ENCODE peak calls at places on chromosomes 13 and 19, in five cellular contexts. S is fibroblast of the aortic adventitia; M is stimulated activated CD4-positive, alpha-beta T cell treated with anti-CD3 and anti-CD28 coated beads, Interleukin-1b, Interleukin-23, amount 100 ng/mL, for 48 hours; G is Calu3; E is NCI-H1105. Y is an unnamed sample.
A peak's percentile ranks its signal among the peaks of the same experiment; 100 is the strongest.

GRCh38 chr13:21076265-21076653 is 14.9 kb upstream of the LATS2 start:
- DNase-seq in M (no peak), G (no peak), E (no peak), S (no peak), Y (no peak)

GRCh38 chr13:85366759-85367417 is 432.3 kb downstream of the SLITRK6 start:
- DNase-seq in E (no peak), G (no peak), S (no peak), M (no peak), Y (no peak)

GRCh38 chr13:51494151-51494550 is 41.3 kb upstream of the INTS6 start:
- DNase-seq in G (no peak), S (peak; percentile 61), E (no peak), M (no peak), Y (no peak)

GRCh38 chr13:23871616-23872220 is 17.5 kb downstream of the MIPEP start:
- DNase-seq in G (no peak), S (peak; percentile 66), E (no peak), M (no peak), Y (peak; percentile 13)

GRCh38 chr13:54949735-54950134 is 1921.1 kb downstream of the OLFM4 start:
- DNase-seq in G (no peak), E (no peak), S (no peak), M (no peak), Y (no peak)

GRCh38 chr13:38763446-38764381 is 76.8 kb downstream of the FREM2 start:
- DNase-seq in E (peak; percentile 51), G (peak; percentile 28), S (peak; percentile 47), M (no peak), Y (peak; percentile 89)

GRCh38 chr19:6378036-6378435 is 2.3 kb upstream of the PSPN start:
- DNase-seq in G (no peak), S (peak; percentile 78), M (no peak), E (no peak), Y (no peak)

GRCh38 chr19:33390120-33390907 is 16.8 kb downstream of the CEBPG start:
- DNase-seq in S (peak; percentile 87), G (no peak), M (no peak), E (peak; percentile 42), Y (no peak)

GRCh38 chr19:38989066-38989605 is 13.6 kb upstream of the FBXO17 start:
- DNase-seq in S (peak; percentile 17), E (no peak), M (no peak), G (peak; percentile 61), Y (no peak)

GRCh38 chr19:10000171-10000826 is 10.0 kb downstream of the COL5A3 start:
- DNase-seq in G (peak; percentile 72), E (peak; percentile 49), S (peak; percentile 73), M (peak; percentile 61), Y (no peak)

GRCh38 chr13:24629320-24629719 is 50.9 kb upstream of the ATP12A start:
- DNase-seq in M (no peak), G (no peak), S (no peak), E (no peak), Y (no peak)

GRCh38 chr13:72290962-72291681 is 424.1 kb upstream of the DACH1 start:
- DNase-seq in E (no peak), G (peak; percentile 1), S (peak; percentile 1), M (no peak), Y (no peak)

GRCh38 chr13:30739646-30740642 is 4.6 kb downstream of the ALOX5AP start:
- DNase-seq in E (no peak), M (peak; percentile 76), G (peak; percentile 3), S (peak; percentile 92), Y (no peak)

GRCh38 chr19:13181747-13182388 is 31.7 kb downstream of the IER2 start:
- DNase-seq in G (no peak), S (peak; percentile 55), E (no peak), M (no peak), Y (no peak)

GRCh38 chr13:99565478-99566124 is 64.3 kb downstream of the TM9SF2 start:
- DNase-seq in G (no peak), M (no peak), S (no peak), E (no peak), Y (no peak)

GRCh38 chr19:15195381-15195964 is 5.3 kb downstream of the NOTCH3 start:
- DNase-seq in E (peak; percentile 66), G (peak; percentile 66), M (no peak), S (peak; percentile 47), Y (no peak)

GRCh38 chr19:13986348-13986904 is 19.7 kb downstream of the RFX1 start:
- DNase-seq in M (peak; percentile 99), E (no peak), G (no peak), S (peak; percentile 31), Y (peak; percentile 87)

GRCh38 chr13:96816261-96816660 is 178.0 kb downstream of the OXGR1 start:
- DNase-seq in E (no peak), G (no peak), M (no peak), S (peak; percentile 72), Y (no peak)

GRCh38 chr19:17475541-17476115 is 5.3 kb downstream of the SLC27A1 start:
- DNase-seq in S (peak; percentile 37), G (peak; percentile 90), M (no peak), E (no peak), Y (no peak)

GRCh38 chr13:25652764-25653163 is 281.0 kb downstream of the ATP8A2 start:
- DNase-seq in G (no peak), E (no peak), S (no peak), M (no peak), Y (no peak)

GRCh38 chr13:97921146-97921776 is 32.2 kb upstream of the IPO5 start:
- DNase-seq in E (no peak), G (no peak), S (peak; percentile 53), M (no peak), Y (no peak)

GRCh38 chr13:110327036-110327790 is 20.1 kb downstream of the COL4A2 start:
- DNase-seq in M (no peak), E (no peak), G (no peak), S (no peak), Y (no peak)

GRCh38 chr19:48568345-48568886 is 16.4 kb downstream of the SULT2B1 start:
- DNase-seq in G (peak; percentile 83), M (peak; percentile 11), E (no peak), S (peak; percentile 93), Y (no peak)

GRCh38 chr19:5665781-5666513 is 14.4 kb downstream of the MICOS13 start:
- DNase-seq in E (no peak), S (peak; percentile 70), G (no peak), M (no peak), Y (no peak)

GRCh38 chr19:41926861-41927809 is 1.1 kb downstream of the ERFL start:
- DNase-seq in S (no peak), M (no peak), E (no peak), G (no peak), Y (no peak)